ENCODE peak calls at places on chromosome 18, in four cellular contexts. J is H1, N is HCT116, S is GM12878. T is an unnamed sample.

GRCh38 chr18:11946756-11947155 is 34.6 kb upstream of the IMPA2 start:
- DNase-seq in J (no peak), N (no peak), S (no peak), T (no peak)

GRCh38 chr18:48160622-48161021 is 230.2 kb upstream of the SMAD2 start:
- DNase-seq in J (no peak), N (no peak), S (no peak), T (no peak)

GRCh38 chr18:7605705-7606104 is 38.6 kb downstream of the PTPRM start:
- DNase-seq in J (no peak), N (no peak), S (no peak), T (no peak)

GRCh38 chr18:6785411-6785810 is 55.9 kb downstream of the ARHGAP28 start:
- DNase-seq in J (no peak), N (no peak), S (no peak), T (no peak)

GRCh38 chr18:67669993-67670671 is 153.6 kb upstream of the DSEL start:
- DNase-seq in J (no peak), N (no peak), S (no peak), T (no peak)

GRCh38 chr18:26865557-26865956 is at the start of gene AQP4:
- DNase-seq in J (no peak), N (no peak), S (no peak), T (no peak)

GRCh38 chr18:2147424-2147823 is 423.9 kb downstream of the METTL4 start:
- DNase-seq in J (no peak), N (no peak), S (no peak), T (no peak)

GRCh38 chr18:78632111-78632541 is 347.5 kb upstream of the SALL3 start:
- DNase-seq in J (no peak), N (no peak), S (no peak), T (no peak)

GRCh38 chr18:22293417-22293816 is 124.0 kb downstream of the GATA6 start:
- DNase-seq in J (no peak), N (no peak), S (no peak), T (no peak)

GRCh38 chr18:634551-635045 is 22.9 kb upstream of the TYMS start:
- DNase-seq in J (peak), N (no peak), S (no peak), T (no peak)

GRCh38 chr18:69948919-69949537 is 1.4 kb upstream of the CD226 start:
- DNase-seq in J (no peak), N (no peak), S (peak), T (no peak)

GRCh38 chr18:7139409-7139808 is 21.8 kb upstream of the LAMA1 start:
- DNase-seq in J (no peak), N (no peak), S (no peak), T (no peak)

GRCh38 chr18:36828157-36828629 is 609 bp downstream of the TPGS2 start:
- DNase-seq in J (no peak), N (peak), S (no peak), T (peak)

GRCh38 chr18:72566327-72566726 is 22.2 kb upstream of the CBLN2 start:
- DNase-seq in J (no peak), N (no peak), S (no peak), T (no peak)
- H2AFZ ChIP-seq in J (no peak), N (no peak), S (no peak), T (no peak)

GRCh38 chr18:50330176-50330575 is 42.7 kb upstream of the CXXC1 start:
- DNase-seq in J (no peak), N (no peak), S (no peak), T (no peak)
- TF ChIP-seq EGR1 in J (no peak), N (no peak), S (no peak), T (no peak)

DNA sequence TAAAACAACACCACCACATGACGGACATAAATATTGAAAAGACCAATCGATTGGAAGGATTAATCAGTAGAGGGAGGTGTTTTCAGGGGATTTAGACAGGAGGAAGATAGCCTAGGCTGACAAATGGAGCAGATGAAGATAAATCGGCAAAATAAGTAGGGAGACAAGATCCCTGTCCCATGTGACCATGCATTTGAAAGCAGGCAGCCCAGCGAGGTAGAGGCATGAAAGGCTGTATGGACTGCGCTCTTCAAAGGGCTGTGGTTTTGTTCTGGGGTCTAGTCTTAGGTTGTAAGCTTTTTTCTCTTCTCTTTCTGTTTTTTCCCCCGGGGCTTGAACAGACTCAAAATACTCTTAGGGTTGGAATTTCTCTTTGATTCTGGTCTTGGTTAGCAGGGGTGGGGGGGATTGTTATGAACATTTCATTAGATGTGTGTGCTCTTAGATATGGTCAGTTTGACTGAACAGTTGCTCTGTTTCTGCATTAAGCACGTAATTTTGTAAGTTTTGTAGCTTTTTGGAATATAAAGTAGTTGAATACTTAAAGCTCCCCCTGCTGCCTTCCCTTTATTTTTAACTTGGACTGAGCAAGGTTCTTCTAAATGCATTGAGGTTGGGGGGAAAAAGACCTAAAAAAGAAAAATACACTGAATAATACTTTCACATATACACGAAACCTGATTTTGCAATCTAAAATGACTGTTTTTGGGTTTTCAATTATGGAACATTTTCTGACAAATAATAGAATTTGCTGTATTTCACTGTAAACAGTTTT is 32.2 kb downstream of the ZNF532 start:
- DNase-seq in J (no peak), N (no peak), S (no peak), T (no peak)
- H2AFZ ChIP-seq in J (no peak), N (no peak), S (peak), T (no peak)

DNA sequence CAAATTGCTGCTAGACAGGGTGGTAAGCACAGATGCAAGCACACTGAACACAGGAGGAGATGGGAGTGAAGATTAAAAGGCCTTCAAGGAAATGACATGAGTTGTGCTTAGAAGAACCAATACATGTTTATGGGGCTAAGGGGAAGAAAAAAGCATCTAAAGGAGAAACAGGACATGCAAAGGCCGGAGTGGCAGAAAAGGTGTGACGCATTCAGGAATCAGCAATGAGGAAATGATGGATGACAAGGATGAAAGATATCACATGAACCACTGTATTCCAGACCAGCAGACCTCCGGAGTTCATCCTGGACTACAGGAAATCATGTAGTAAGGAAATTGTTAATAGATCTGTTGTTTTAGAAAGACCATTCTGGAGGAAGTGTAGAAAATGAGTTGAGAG is 42.8 kb downstream of the PPP4R1 start:
- DNase-seq in J (no peak), N (no peak), S (no peak), T (no peak)
- TF ChIP-seq EGR1 in J (no peak), N (no peak), S (no peak), T (no peak)